ENCODE peak calls at places on chromosomes 12 and 14, in nine cellular contexts. One of them, this sample, is unnamed.

GRCh38 chr14:38124496-38124895 is 83.2 kb upstream of the SSTR1 start:
- DNase-seq in cardiac fibroblast: no peak
- DNase-seq in thoracic aorta: no peak
- DNase-seq in CD4-positive, alpha-beta memory T cell: no peak
- DNase-seq in bronchial epithelial cell: no peak
- DNase-seq in Jurkat, Clone E6-1: no peak
- DNase-seq in CD4-positive, CD25-positive, alpha-beta regulatory T cell: no peak
- DNase-seq in tibial nerve: no peak
- DNase-seq in lung: no peak
- DNase-seq in this sample: no peak

GRCh38 chr12:76544601-76545261 is 14.8 kb downstream of the OSBPL8 start:
- DNase-seq in bronchial epithelial cell: peak; percentile 63
- DNase-seq in thoracic aorta: no peak
- DNase-seq in lung: no peak
- DNase-seq in tibial nerve: no peak
- DNase-seq in Jurkat, Clone E6-1: no peak
- DNase-seq in CD4-positive, alpha-beta memory T cell: no peak
- DNase-seq in cardiac fibroblast: no peak
- DNase-seq in CD4-positive, CD25-positive, alpha-beta regulatory T cell: no peak
- DNase-seq in this sample: no peak

GRCh38 chr12:22759769-22760674 is 135.1 kb downstream of the ETNK1 start:
- DNase-seq in bronchial epithelial cell: no peak
- DNase-seq in thoracic aorta: no peak
- DNase-seq in CD4-positive, CD25-positive, alpha-beta regulatory T cell: no peak
- DNase-seq in cardiac fibroblast: peak; percentile 5
- DNase-seq in CD4-positive, alpha-beta memory T cell: no peak
- DNase-seq in tibial nerve: no peak
- DNase-seq in Jurkat, Clone E6-1: no peak
- DNase-seq in lung: no peak
- DNase-seq in this sample: no peak

GRCh38 chr14:23055147-23055550 is 2.2 kb downstream of the CDH24 start:
- DNase-seq in lung: no peak
- DNase-seq in CD4-positive, CD25-positive, alpha-beta regulatory T cell: no peak
- DNase-seq in Jurkat, Clone E6-1: no peak
- DNase-seq in CD4-positive, alpha-beta memory T cell: no peak
- DNase-seq in tibial nerve: no peak
- DNase-seq in bronchial epithelial cell: no peak
- DNase-seq in cardiac fibroblast: no peak
- DNase-seq in thoracic aorta: no peak
- DNase-seq in this sample: no peak

GRCh38 chr14:70045715-70046535 is 142.8 kb downstream of the SLC8A3 start:
- DNase-seq in cardiac fibroblast: peak; percentile 67
- DNase-seq in CD4-positive, CD25-positive, alpha-beta regulatory T cell: no peak
- DNase-seq in CD4-positive, alpha-beta memory T cell: no peak
- DNase-seq in Jurkat, Clone E6-1: peak; percentile 8
- DNase-seq in thoracic aorta: no peak
- DNase-seq in lung: peak; percentile 55
- DNase-seq in bronchial epithelial cell: peak; percentile 61
- DNase-seq in tibial nerve: no peak
- DNase-seq in this sample: peak; percentile 19

GRCh38 chr14:21192875-21193535 is 37.1 kb upstream of the OR5AU1 start:
- DNase-seq in Jurkat, Clone E6-1: no peak
- DNase-seq in CD4-positive, alpha-beta memory T cell: no peak
- DNase-seq in CD4-positive, CD25-positive, alpha-beta regulatory T cell: no peak
- DNase-seq in thoracic aorta: no peak
- DNase-seq in bronchial epithelial cell: no peak
- DNase-seq in lung: no peak
- DNase-seq in tibial nerve: no peak
- DNase-seq in cardiac fibroblast: no peak
- DNase-seq in this sample: no peak

GRCh38 chr12:570237-570925 is 92.9 kb downstream of the NINJ2 start:
- DNase-seq in lung: peak; percentile 77
- DNase-seq in CD4-positive, CD25-positive, alpha-beta regulatory T cell: no peak
- DNase-seq in thoracic aorta: peak; percentile 54
- DNase-seq in cardiac fibroblast: peak; percentile 88
- DNase-seq in tibial nerve: peak; percentile 61
- DNase-seq in Jurkat, Clone E6-1: no peak
- DNase-seq in bronchial epithelial cell: peak; percentile 78
- DNase-seq in CD4-positive, alpha-beta memory T cell: no peak
- DNase-seq in this sample: no peak

GRCh38 chr12:11885261-11886038 is 185.3 kb upstream of the BCL2L14 start:
- DNase-seq in bronchial epithelial cell: peak; percentile 94
- DNase-seq in thoracic aorta: no peak
- DNase-seq in lung: no peak
- DNase-seq in CD4-positive, CD25-positive, alpha-beta regulatory T cell: no peak
- DNase-seq in CD4-positive, alpha-beta memory T cell: no peak
- DNase-seq in cardiac fibroblast: peak; percentile 65
- DNase-seq in tibial nerve: no peak
- DNase-seq in Jurkat, Clone E6-1: no peak
- DNase-seq in this sample: no peak

GRCh38 chr12:97940629-97941028 is 478.0 kb downstream of the RMST start:
- DNase-seq in cardiac fibroblast: no peak
- DNase-seq in tibial nerve: no peak
- DNase-seq in CD4-positive, alpha-beta memory T cell: no peak
- DNase-seq in thoracic aorta: no peak
- DNase-seq in Jurkat, Clone E6-1: no peak
- DNase-seq in bronchial epithelial cell: peak; percentile 12
- DNase-seq in CD4-positive, CD25-positive, alpha-beta regulatory T cell: no peak
- DNase-seq in lung: no peak
- DNase-seq in this sample: no peak

GRCh38 chr14:96108911-96109310 is 69.7 kb downstream of the C14orf132 start:
- DNase-seq in tibial nerve: no peak
- DNase-seq in CD4-positive, alpha-beta memory T cell: no peak
- DNase-seq in CD4-positive, CD25-positive, alpha-beta regulatory T cell: no peak
- DNase-seq in lung: no peak
- DNase-seq in bronchial epithelial cell: no peak
- DNase-seq in thoracic aorta: no peak
- DNase-seq in cardiac fibroblast: no peak
- DNase-seq in Jurkat, Clone E6-1: no peak
- DNase-seq in this sample: no peak

GRCh38 chr14:68935761-68936209 is 43.3 kb downstream of the ACTN1 start:
- DNase-seq in bronchial epithelial cell: peak; percentile 33
- DNase-seq in cardiac fibroblast: no peak
- DNase-seq in lung: no peak
- DNase-seq in tibial nerve: no peak
- DNase-seq in thoracic aorta: no peak
- DNase-seq in Jurkat, Clone E6-1: no peak
- DNase-seq in CD4-positive, alpha-beta memory T cell: no peak
- DNase-seq in CD4-positive, CD25-positive, alpha-beta regulatory T cell: no peak
- DNase-seq in this sample: no peak

GRCh38 chr12:24378548-24379011 is 429.1 kb upstream of the SOX5 start:
- DNase-seq in CD4-positive, CD25-positive, alpha-beta regulatory T cell: no peak
- DNase-seq in tibial nerve: no peak
- DNase-seq in thoracic aorta: no peak
- DNase-seq in CD4-positive, alpha-beta memory T cell: no peak
- DNase-seq in Jurkat, Clone E6-1: no peak
- DNase-seq in bronchial epithelial cell: no peak
- DNase-seq in lung: no peak
- DNase-seq in cardiac fibroblast: peak; percentile 32
- DNase-seq in this sample: no peak

GRCh38 chr12:112368856-112369255 is 13.4 kb downstream of the HECTD4 start:
- DNase-seq in Jurkat, Clone E6-1: no peak
- DNase-seq in tibial nerve: no peak
- DNase-seq in bronchial epithelial cell: no peak
- DNase-seq in cardiac fibroblast: peak; percentile 15
- DNase-seq in CD4-positive, alpha-beta memory T cell: no peak
- DNase-seq in lung: no peak
- DNase-seq in thoracic aorta: no peak
- DNase-seq in CD4-positive, CD25-positive, alpha-beta regulatory T cell: no peak
- DNase-seq in this sample: no peak

GRCh38 chr12:131239384-131240094 is 285.8 kb downstream of the ADGRD1 start:
- DNase-seq in thoracic aorta: no peak
- DNase-seq in Jurkat, Clone E6-1: no peak
- DNase-seq in bronchial epithelial cell: no peak
- DNase-seq in cardiac fibroblast: no peak
- DNase-seq in CD4-positive, CD25-positive, alpha-beta regulatory T cell: no peak
- DNase-seq in lung: no peak
- DNase-seq in CD4-positive, alpha-beta memory T cell: no peak
- DNase-seq in tibial nerve: no peak
- DNase-seq in this sample: no peak

GRCh38 chr12:131245564-131246355 is 292.1 kb downstream of the ADGRD1 start:
- DNase-seq in CD4-positive, alpha-beta memory T cell: no peak
- DNase-seq in Jurkat, Clone E6-1: no peak
- DNase-seq in thoracic aorta: no peak
- DNase-seq in cardiac fibroblast: no peak
- DNase-seq in tibial nerve: no peak
- DNase-seq in bronchial epithelial cell: no peak
- DNase-seq in CD4-positive, CD25-positive, alpha-beta regulatory T cell: no peak
- DNase-seq in lung: no peak
- DNase-seq in this sample: no peak

GRCh38 chr12:131242741-131243496 is 289.2 kb downstream of the ADGRD1 start:
- DNase-seq in tibial nerve: no peak
- DNase-seq in lung: no peak
- DNase-seq in thoracic aorta: no peak
- DNase-seq in cardiac fibroblast: no peak
- DNase-seq in bronchial epithelial cell: no peak
- DNase-seq in CD4-positive, CD25-positive, alpha-beta regulatory T cell: peak; percentile 20
- DNase-seq in Jurkat, Clone E6-1: peak; percentile 66
- DNase-seq in CD4-positive, alpha-beta memory T cell: no peak
- DNase-seq in this sample: peak; percentile 26
- H3K4me3 ChIP-seq in tibial nerve: no peak overlapping the region
- H3K4me3 ChIP-seq in lung: no peak overlapping the region
- H3K4me3 ChIP-seq in thoracic aorta: no peak overlapping the region
- H3K4me3 ChIP-seq in cardiac fibroblast: no peak overlapping the region
- H3K4me3 ChIP-seq in bronchial epithelial cell: no peak overlapping the region
- H3K4me3 ChIP-seq in CD4-positive, CD25-positive, alpha-beta regulatory T cell: no peak overlapping the region
- H3K4me3 ChIP-seq in Jurkat, Clone E6-1: no peak overlapping the region
- H3K4me3 ChIP-seq in CD4-positive, alpha-beta memory T cell: no peak overlapping the region
- H3K4me3 ChIP-seq in this sample: no peak overlapping the region

GRCh38 chr12:50928392-50928791 is 24.0 kb upstream of the HIGD1C start:
- DNase-seq in bronchial epithelial cell: peak; percentile 76
- DNase-seq in cardiac fibroblast: no peak
- DNase-seq in CD4-positive, alpha-beta memory T cell: no peak
- DNase-seq in lung: no peak
- DNase-seq in Jurkat, Clone E6-1: no peak
- DNase-seq in thoracic aorta: no peak
- DNase-seq in CD4-positive, CD25-positive, alpha-beta regulatory T cell: no peak
- DNase-seq in tibial nerve: no peak
- DNase-seq in this sample: no peak

GRCh38 chr12:50927766-50928224 is 24.5 kb upstream of the HIGD1C start:
- DNase-seq in thoracic aorta: no peak
- DNase-seq in CD4-positive, alpha-beta memory T cell: no peak
- DNase-seq in cardiac fibroblast: no peak
- DNase-seq in tibial nerve: no peak
- DNase-seq in lung: no peak
- DNase-seq in CD4-positive, CD25-positive, alpha-beta regulatory T cell: no peak
- DNase-seq in Jurkat, Clone E6-1: no peak
- DNase-seq in bronchial epithelial cell: no peak
- DNase-seq in this sample: no peak

GRCh38 chr12:50932787-50933280 is 19.5 kb upstream of the HIGD1C start:
- DNase-seq in tibial nerve: no peak
- DNase-seq in CD4-positive, alpha-beta memory T cell: no peak
- DNase-seq in lung: no peak
- DNase-seq in thoracic aorta: no peak
- DNase-seq in CD4-positive, CD25-positive, alpha-beta regulatory T cell: no peak
- DNase-seq in Jurkat, Clone E6-1: no peak
- DNase-seq in cardiac fibroblast: peak; percentile 22
- DNase-seq in bronchial epithelial cell: peak; percentile 26
- DNase-seq in this sample: no peak

GRCh38 chr12:50927356-50927755 is 25.0 kb upstream of the HIGD1C start:
- DNase-seq in Jurkat, Clone E6-1: no peak
- DNase-seq in thoracic aorta: no peak
- DNase-seq in bronchial epithelial cell: no peak
- DNase-seq in CD4-positive, alpha-beta memory T cell: no peak
- DNase-seq in lung: no peak
- DNase-seq in cardiac fibroblast: no peak
- DNase-seq in tibial nerve: no peak
- DNase-seq in CD4-positive, CD25-positive, alpha-beta regulatory T cell: no peak
- DNase-seq in this sample: no peak

GRCh38 chr12:50929831-50930230 is 22.5 kb upstream of the HIGD1C start:
- DNase-seq in cardiac fibroblast: no peak
- DNase-seq in lung: no peak
- DNase-seq in bronchial epithelial cell: no peak
- DNase-seq in CD4-positive, alpha-beta memory T cell: no peak
- DNase-seq in CD4-positive, CD25-positive, alpha-beta regulatory T cell: no peak
- DNase-seq in tibial nerve: no peak
- DNase-seq in Jurkat, Clone E6-1: no peak
- DNase-seq in thoracic aorta: no peak
- DNase-seq in this sample: no peak
- H3K4me3 ChIP-seq in cardiac fibroblast: no peak overlapping the region
- H3K4me3 ChIP-seq in lung: no peak overlapping the region
- H3K4me3 ChIP-seq in bronchial epithelial cell: no peak overlapping the region
- H3K4me3 ChIP-seq in CD4-positive, alpha-beta memory T cell: no peak overlapping the region
- H3K4me3 ChIP-seq in CD4-positive, CD25-positive, alpha-beta regulatory T cell: no peak overlapping the region
- H3K4me3 ChIP-seq in tibial nerve: no peak overlapping the region
- H3K4me3 ChIP-seq in Jurkat, Clone E6-1: no peak overlapping the region
- H3K4me3 ChIP-seq in thoracic aorta: peak overlapping the region; percentile 96
- H3K4me3 ChIP-seq in this sample: no peak overlapping the region

GRCh38 chr12:20369164-20370000 is 1.0 kb downstream of the PDE3A start:
- DNase-seq in bronchial epithelial cell: no peak
- DNase-seq in CD4-positive, alpha-beta memory T cell: no peak
- DNase-seq in lung: peak; percentile 41
- DNase-seq in cardiac fibroblast: peak; percentile 77
- DNase-seq in tibial nerve: peak; percentile 44
- DNase-seq in Jurkat, Clone E6-1: no peak
- DNase-seq in thoracic aorta: peak; percentile 52
- DNase-seq in CD4-positive, CD25-positive, alpha-beta regulatory T cell: no peak
- DNase-seq in this sample: no peak

GRCh38 chr12:20367731-20368652 is at the start of gene PDE3A:
- DNase-seq in Jurkat, Clone E6-1: no peak
- DNase-seq in lung: peak; percentile 34
- DNase-seq in thoracic aorta: no peak
- DNase-seq in CD4-positive, alpha-beta memory T cell: no peak
- DNase-seq in bronchial epithelial cell: peak; percentile 20
- DNase-seq in tibial nerve: peak; percentile 29
- DNase-seq in CD4-positive, CD25-positive, alpha-beta regulatory T cell: no peak
- DNase-seq in cardiac fibroblast: peak; percentile 87
- DNase-seq in this sample: peak; percentile 11

GRCh38 chr12:20370001-20370381 is 1.7 kb downstream of the PDE3A start:
- DNase-seq in lung: no peak
- DNase-seq in CD4-positive, CD25-positive, alpha-beta regulatory T cell: no peak
- DNase-seq in Jurkat, Clone E6-1: no peak
- DNase-seq in CD4-positive, alpha-beta memory T cell: no peak
- DNase-seq in cardiac fibroblast: peak; percentile 45
- DNase-seq in thoracic aorta: no peak
- DNase-seq in bronchial epithelial cell: no peak
- DNase-seq in tibial nerve: no peak
- DNase-seq in this sample: no peak

GRCh38 chr12:20366776-20367409 is 1.4 kb upstream of the PDE3A start:
- DNase-seq in cardiac fibroblast: no peak
- DNase-seq in CD4-positive, CD25-positive, alpha-beta regulatory T cell: no peak
- DNase-seq in bronchial epithelial cell: no peak
- DNase-seq in thoracic aorta: no peak
- DNase-seq in lung: no peak
- DNase-seq in CD4-positive, alpha-beta memory T cell: no peak
- DNase-seq in tibial nerve: no peak
- DNase-seq in Jurkat, Clone E6-1: no peak
- DNase-seq in this sample: no peak

GRCh38 chr12:20368653-20369163 is 371 bp downstream of the PDE3A start:
- DNase-seq in thoracic aorta: no peak
- DNase-seq in tibial nerve: no peak
- DNase-seq in CD4-positive, alpha-beta memory T cell: no peak
- DNase-seq in CD4-positive, CD25-positive, alpha-beta regulatory T cell: no peak
- DNase-seq in bronchial epithelial cell: peak; percentile 5
- DNase-seq in cardiac fibroblast: peak; percentile 62
- DNase-seq in Jurkat, Clone E6-1: no peak
- DNase-seq in lung: no peak
- DNase-seq in this sample: no peak
- H3K4me3 ChIP-seq in thoracic aorta: peak overlapping the region; percentile 86
- H3K4me3 ChIP-seq in tibial nerve: peak overlapping the region; percentile 60
- H3K4me3 ChIP-seq in CD4-positive, alpha-beta memory T cell: no peak overlapping the region
- H3K4me3 ChIP-seq in CD4-positive, CD25-positive, alpha-beta regulatory T cell: no peak overlapping the region
- H3K4me3 ChIP-seq in bronchial epithelial cell: peak overlapping the region; percentile 17
- H3K4me3 ChIP-seq in cardiac fibroblast: peak overlapping the region; percentile 92
- H3K4me3 ChIP-seq in Jurkat, Clone E6-1: no peak overlapping the region
- H3K4me3 ChIP-seq in lung: peak overlapping the region; percentile 72
- H3K4me3 ChIP-seq in this sample: peak overlapping the region; percentile 44

GRCh38 chr12:4273651-4274395 is at the start of gene CCND2:
- DNase-seq in CD4-positive, CD25-positive, alpha-beta regulatory T cell: peak; percentile 88
- DNase-seq in CD4-positive, alpha-beta memory T cell: peak; percentile 85
- DNase-seq in lung: peak; percentile 85
- DNase-seq in cardiac fibroblast: peak; percentile 83
- DNase-seq in thoracic aorta: peak; percentile 75
- DNase-seq in bronchial epithelial cell: peak; percentile 78
- DNase-seq in Jurkat, Clone E6-1: no peak
- DNase-seq in tibial nerve: peak; percentile 81
- DNase-seq in this sample: peak; percentile 88
- H3K4me3 ChIP-seq in CD4-positive, CD25-positive, alpha-beta regulatory T cell: peak within 1 kb of the TSS; percentile 91
- H3K4me3 ChIP-seq in CD4-positive, alpha-beta memory T cell: peak within 1 kb of the TSS; percentile 96
- H3K4me3 ChIP-seq in lung: peak within 1 kb of the TSS; percentile 72
- H3K4me3 ChIP-seq in cardiac fibroblast: peak within 1 kb of the TSS; percentile 50
- H3K4me3 ChIP-seq in thoracic aorta: peak within 1 kb of the TSS; percentile 81
- H3K4me3 ChIP-seq in bronchial epithelial cell: peak within 1 kb of the TSS; percentile 95
- H3K4me3 ChIP-seq in Jurkat, Clone E6-1: peak within 1 kb of the TSS; percentile 56
- H3K4me3 ChIP-seq in tibial nerve: peak within 1 kb of the TSS; percentile 71
- H3K4me3 ChIP-seq in this sample: peak within 1 kb of the TSS; percentile 77